ENCODE peak calls at places on chromosomes 7 and 10, in five cellular contexts. O, Q, G, P and R are unnamed samples.
A peak's percentile ranks its signal among the peaks of the same experiment; 100 is the strongest.

GRCh38 chr7:77265666-77266065 is 66.0 kb upstream of the FGL2 start:
- DNase-seq in O (no peak), Q (no peak), G (no peak), P (no peak), R (no peak)

GRCh38 chr10:86440874-86441838 is 74.6 kb upstream of the GRID1 start:
- DNase-seq in O (peak; percentile 94), Q (no peak), G (no peak), P (no peak), R (no peak)

GRCh38 chr7:1113548-1113885 is 25.6 kb downstream of the GPER1 start:
- DNase-seq in O (no peak), Q (no peak), G (no peak), P (no peak), R (no peak)

GRCh38 chr7:81842361-81842760 is 72.5 kb upstream of the HGF start:
- DNase-seq in O (no peak), Q (no peak), G (no peak), P (no peak), R (no peak)

GRCh38 chr7:11452491-11452890 is 379.5 kb downstream of the THSD7A start:
- DNase-seq in O (no peak), Q (no peak), G (no peak), P (no peak), R (no peak)

GRCh38 chr10:97196213-97197029 is 10.7 kb upstream of the SLIT1 start:
- DNase-seq in O (peak; percentile 67), Q (peak; percentile 45), G (peak; percentile 98), P (peak; percentile 36), R (peak; percentile 27)

GRCh38 chr10:46254467-46254866 is 32.3 kb upstream of the ANTXRL start:
- DNase-seq in O (no peak), Q (no peak), G (no peak), P (no peak), R (no peak)

GRCh38 chr7:136687693-136688322 is 180.6 kb upstream of the CHRM2 start:
- DNase-seq in O (peak; percentile 24), Q (no peak), G (peak; percentile 54), P (peak; percentile 7), R (peak; percentile 18)

GRCh38 chr10:102408728-102409603 is 9.6 kb downstream of the PSD start:
- DNase-seq in O (no peak), Q (no peak), G (peak; percentile 64), P (no peak), R (no peak)

GRCh38 chr10:60390224-60390626 is 550 bp upstream of the ANK3 start:
- DNase-seq in O (no peak), Q (no peak), G (no peak), P (no peak), R (no peak)

GRCh38 chr10:22599636-22600228 is 114.6 kb downstream of the PIP4K2A start:
- DNase-seq in O (no peak), Q (no peak), G (no peak), P (no peak), R (no peak)

GRCh38 chr10:71320592-71320991 is 1.5 kb downstream of the SLC29A3 start:
- DNase-seq in O (no peak), Q (no peak), G (no peak), P (no peak), R (no peak)

GRCh38 chr10:71838264-71839211 is 12.5 kb downstream of the PSAP start:
- DNase-seq in O (peak; percentile 36), Q (no peak), G (no peak), P (no peak), R (no peak)

GRCh38 chr10:45408421-45409319 is 34.7 kb downstream of the ALOX5 start:
- DNase-seq in O (no peak), Q (no peak), G (no peak), P (no peak), R (no peak)

GRCh38 chr10:128009357-128009756 is 102.5 kb downstream of the PTPRE start:
- DNase-seq in O (no peak), Q (no peak), G (no peak), P (no peak), R (no peak)

GRCh38 chr10:72846225-72846624 is 47.3 kb upstream of the OIT3 start:
- DNase-seq in O (peak; percentile 64), Q (peak; percentile 74), G (no peak), P (peak; percentile 83), R (no peak)

GRCh38 chr7:85000973-85001372 is 185.9 kb downstream of the SEMA3D start:
- DNase-seq in O (no peak), Q (no peak), G (peak; percentile 35), P (no peak), R (no peak)

GRCh38 chr10:43785252-43785651 is 136.6 kb upstream of the ZNF32 start:
- DNase-seq in O (peak; percentile 27), Q (peak; percentile 4), G (peak; percentile 57), P (no peak), R (no peak)

GRCh38 chr10:133292919-133293809 is 15.5 kb downstream of the TUBGCP2 start:
- DNase-seq in O (no peak), Q (no peak), G (no peak), P (no peak), R (no peak)

DNA sequence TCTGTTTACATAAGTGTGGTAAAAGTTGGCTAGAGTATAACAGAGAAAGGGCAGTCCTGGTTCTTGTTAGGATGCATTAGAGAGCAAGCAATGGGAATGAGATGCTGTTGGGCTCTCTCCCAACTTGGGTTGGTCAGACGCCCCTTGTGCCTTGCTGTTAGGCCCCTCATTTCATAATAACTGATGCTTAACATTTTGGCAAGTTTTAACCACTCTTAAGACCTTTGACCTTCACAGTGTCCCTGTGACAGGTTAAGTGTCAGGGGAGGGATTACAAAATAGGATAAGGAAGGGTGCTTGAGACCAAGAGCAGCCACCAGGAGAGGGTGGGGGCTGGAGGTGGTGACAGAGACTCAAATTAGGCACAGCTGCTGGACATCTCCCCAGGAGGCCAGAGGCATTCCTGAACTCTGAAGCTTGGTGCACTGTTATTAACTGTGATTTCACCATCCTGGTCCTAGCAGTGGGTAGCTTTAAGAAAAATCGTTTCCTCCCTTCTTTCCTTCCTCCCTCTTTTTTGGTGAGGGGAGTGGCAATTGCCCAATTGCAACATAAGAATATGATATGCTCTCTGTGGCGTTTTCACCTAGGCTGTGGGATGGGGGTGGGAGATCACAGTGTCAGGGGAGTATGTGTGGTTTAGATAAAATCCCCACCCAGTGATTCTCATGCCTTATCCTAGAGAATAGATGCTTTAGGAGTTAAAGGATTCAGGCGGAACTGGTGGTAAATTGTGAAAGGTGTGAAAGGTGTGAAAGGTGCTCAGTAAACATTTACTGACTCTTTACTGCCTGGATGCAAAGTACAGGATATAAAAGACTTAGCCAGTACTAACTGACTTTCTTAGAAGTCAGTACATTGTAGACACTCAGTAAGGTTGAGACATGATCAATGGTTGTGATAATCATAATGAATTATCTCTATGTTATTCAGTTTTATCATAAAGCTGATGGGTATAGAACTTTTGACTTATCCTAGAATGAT is 270.5 kb downstream of the BICC1 start:
- DNase-seq in O (no peak), Q (no peak), G (no peak), P (no peak), R (no peak)
- TF ChIP-seq REST in O (no peak), Q (no peak), G (no peak), P (no peak), R (no peak)

GRCh38 chr7:70325509-70326101 is 727.3 kb downstream of the AUTS2 start:
- DNase-seq in O (peak; percentile 13), Q (no peak), G (no peak), P (no peak), R (no peak)
- TF ChIP-seq REST in O (no peak), Q (no peak), G (no peak), P (no peak), R (no peak)

GRCh38 chr7:16359201-16359600 is 62.1 kb downstream of the CRPPA start:
- DNase-seq in O (no peak), Q (no peak), G (no peak), P (no peak), R (no peak)
- TF ChIP-seq REST in O (no peak), Q (no peak), G (no peak), P (no peak), R (no peak)

GRCh38 chr10:87918254-87918859 is 54.9 kb downstream of the PTEN start:
- DNase-seq in O (no peak), Q (no peak), G (no peak), P (no peak), R (no peak)
- TF ChIP-seq REST in O (no peak), Q (no peak), G (no peak), P (no peak), R (no peak)

GRCh38 chr7:101817031-101817929 is at the start of gene CUX1:
- DNase-seq in O (peak; percentile 60), Q (no peak), G (peak; percentile 62), P (no peak), R (no peak)
- TF ChIP-seq REST in O (no peak), Q (no peak), G (no peak), P (no peak), R (no peak)

DNA sequence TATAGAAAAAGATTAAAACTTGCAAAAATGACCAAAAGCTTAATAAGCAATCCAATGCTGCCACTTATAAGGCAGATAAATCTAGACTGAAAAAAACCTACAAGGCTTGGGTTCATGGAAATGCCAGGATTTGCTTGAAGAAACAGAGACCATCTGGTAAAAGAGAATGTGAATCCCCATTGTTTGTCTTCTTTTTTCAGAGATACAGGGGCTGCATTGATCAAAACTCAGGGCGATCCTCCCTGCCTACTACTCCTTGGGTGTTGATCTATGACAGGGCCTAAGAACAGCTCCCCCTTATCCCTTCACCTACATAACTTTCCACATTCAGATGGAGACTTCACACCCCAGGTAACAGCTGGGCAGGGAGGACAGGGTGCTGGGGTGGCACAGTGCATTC is 3.3 kb upstream of the TSGA13 start:
- DNase-seq in O (peak; percentile 2), Q (no peak), G (peak; percentile 15), P (no peak), R (no peak)
- TF ChIP-seq REST in O (no peak), Q (no peak), G (no peak), P (no peak), R (no peak)